ENCODE peak calls at places on chromosome 14, in four cellular contexts. One of them, this sample, is unnamed.

GRCh38 chr14:93956082-93956481 is 20.3 kb downstream of the ASB2 start:
- DNase-seq in mucosa of descending colon: no peak
- DNase-seq in WTC11: no peak
- DNase-seq in right lobe of liver: no peak
- DNase-seq in this sample: no peak

GRCh38 chr14:55715889-55716288 is 135.9 kb downstream of the KTN1 start:
- DNase-seq in right lobe of liver: no peak
- DNase-seq in mucosa of descending colon: no peak
- DNase-seq in WTC11: no peak
- DNase-seq in this sample: no peak

GRCh38 chr14:60183138-60183537 is 17.9 kb upstream of the DHRS7 start:
- DNase-seq in WTC11: no peak
- DNase-seq in mucosa of descending colon: no peak
- DNase-seq in right lobe of liver: no peak
- DNase-seq in this sample: no peak

GRCh38 chr14:99571303-99571986 is 32.6 kb downstream of the CCDC85C start:
- DNase-seq in mucosa of descending colon: no peak
- DNase-seq in right lobe of liver: peak; percentile 67
- DNase-seq in WTC11: no peak
- DNase-seq in this sample: peak; percentile 61

GRCh38 chr14:100762089-100762515 is 35.4 kb downstream of the DLK1 start:
- DNase-seq in mucosa of descending colon: no peak
- DNase-seq in WTC11: no peak
- DNase-seq in right lobe of liver: no peak
- DNase-seq in this sample: no peak

GRCh38 chr14:47191693-47192092 is 483.7 kb downstream of the MDGA2 start:
- DNase-seq in WTC11: no peak
- DNase-seq in mucosa of descending colon: no peak
- DNase-seq in right lobe of liver: no peak
- DNase-seq in this sample: no peak

GRCh38 chr14:53019391-53019790 is 68.5 kb upstream of the FERMT2 start:
- DNase-seq in mucosa of descending colon: no peak
- DNase-seq in right lobe of liver: no peak
- DNase-seq in WTC11: no peak
- DNase-seq in this sample: no peak

GRCh38 chr14:86938356-86938755 is 1054.6 kb downstream of the GALC start:
- DNase-seq in right lobe of liver: no peak
- DNase-seq in mucosa of descending colon: no peak
- DNase-seq in WTC11: no peak
- DNase-seq in this sample: no peak

GRCh38 chr14:101331141-101331525 is 230.2 kb upstream of the DIO3 start:
- DNase-seq in WTC11: no peak
- DNase-seq in mucosa of descending colon: no peak
- DNase-seq in right lobe of liver: no peak
- DNase-seq in this sample: no peak

GRCh38 chr14:67491741-67492504 is 3.4 kb upstream of the TMEM229B start:
- DNase-seq in right lobe of liver: no peak
- DNase-seq in mucosa of descending colon: no peak
- DNase-seq in WTC11: no peak
- DNase-seq in this sample: no peak

GRCh38 chr14:88793259-88793625 is 489 bp upstream of the EML5 start:
- DNase-seq in right lobe of liver: no peak
- DNase-seq in WTC11: no peak
- DNase-seq in mucosa of descending colon: no peak
- DNase-seq in this sample: no peak

GRCh38 chr14:71384007-71384605 is 476.8 kb downstream of the PCNX1 start:
- DNase-seq in WTC11: no peak
- DNase-seq in right lobe of liver: no peak
- DNase-seq in mucosa of descending colon: no peak
- DNase-seq in this sample: peak; percentile 53

GRCh38 chr14:104172349-104172748 is 34.0 kb downstream of the KIF26A start:
- DNase-seq in mucosa of descending colon: no peak
- DNase-seq in WTC11: no peak
- DNase-seq in right lobe of liver: no peak
- DNase-seq in this sample: no peak

GRCh38 chr14:74985028-74985310 is 17.8 kb upstream of the EIF2B2 start:
- DNase-seq in WTC11: no peak
- DNase-seq in right lobe of liver: no peak
- DNase-seq in mucosa of descending colon: no peak
- DNase-seq in this sample: no peak

GRCh38 chr14:100622234-100622633 is 35.0 kb upstream of the BEGAIN start:
- DNase-seq in mucosa of descending colon: peak; percentile 50
- DNase-seq in WTC11: peak; percentile 10
- DNase-seq in right lobe of liver: peak; percentile 17
- DNase-seq in this sample: no peak

GRCh38 chr14:99081156-99081765 is 190.7 kb downstream of the BCL11B start:
- DNase-seq in WTC11: no peak
- DNase-seq in mucosa of descending colon: no peak
- DNase-seq in right lobe of liver: no peak
- DNase-seq in this sample: no peak

GRCh38 chr14:54353266-54353665 is 43.5 kb upstream of the CDKN3 start:
- DNase-seq in WTC11: no peak
- DNase-seq in right lobe of liver: no peak
- DNase-seq in mucosa of descending colon: no peak
- DNase-seq in this sample: no peak
- TF ChIP-seq CTCF in WTC11: no peak
- TF ChIP-seq CTCF in right lobe of liver: no peak
- TF ChIP-seq CTCF in mucosa of descending colon: no peak
- TF ChIP-seq CTCF in this sample: no peak

GRCh38 chr14:59004012-59004411 is 184.5 kb upstream of the DAAM1 start:
- DNase-seq in WTC11: no peak
- DNase-seq in right lobe of liver: no peak
- DNase-seq in mucosa of descending colon: no peak
- DNase-seq in this sample: no peak
- TF ChIP-seq CTCF in WTC11: no peak
- TF ChIP-seq CTCF in right lobe of liver: no peak
- TF ChIP-seq CTCF in mucosa of descending colon: no peak
- TF ChIP-seq CTCF in this sample: no peak

DNA sequence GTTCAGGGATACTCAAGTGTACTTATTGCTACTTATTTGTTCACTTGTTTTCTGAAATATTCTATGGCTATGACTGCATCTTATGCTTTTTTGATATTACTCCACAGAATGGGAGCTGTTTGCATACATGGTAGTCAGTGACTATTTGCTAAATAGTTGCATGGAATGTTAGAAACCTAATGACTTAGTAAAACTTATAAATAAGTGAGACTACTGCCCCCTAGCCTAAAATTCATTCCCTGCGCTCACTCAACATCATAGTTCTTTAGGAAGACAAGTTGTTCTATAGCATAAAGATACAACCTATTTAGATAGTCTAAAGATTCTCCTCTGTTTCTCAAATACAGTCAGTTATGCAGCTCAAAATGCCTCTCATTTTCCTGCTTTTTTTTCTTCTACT is 305.5 kb downstream of the CEP128 start:
- DNase-seq in mucosa of descending colon: no peak
- DNase-seq in right lobe of liver: no peak
- DNase-seq in WTC11: no peak
- DNase-seq in this sample: no peak
- TF ChIP-seq CTCF in mucosa of descending colon: no peak
- TF ChIP-seq CTCF in right lobe of liver: no peak
- TF ChIP-seq CTCF in WTC11: no peak
- TF ChIP-seq CTCF in this sample: no peak

DNA sequence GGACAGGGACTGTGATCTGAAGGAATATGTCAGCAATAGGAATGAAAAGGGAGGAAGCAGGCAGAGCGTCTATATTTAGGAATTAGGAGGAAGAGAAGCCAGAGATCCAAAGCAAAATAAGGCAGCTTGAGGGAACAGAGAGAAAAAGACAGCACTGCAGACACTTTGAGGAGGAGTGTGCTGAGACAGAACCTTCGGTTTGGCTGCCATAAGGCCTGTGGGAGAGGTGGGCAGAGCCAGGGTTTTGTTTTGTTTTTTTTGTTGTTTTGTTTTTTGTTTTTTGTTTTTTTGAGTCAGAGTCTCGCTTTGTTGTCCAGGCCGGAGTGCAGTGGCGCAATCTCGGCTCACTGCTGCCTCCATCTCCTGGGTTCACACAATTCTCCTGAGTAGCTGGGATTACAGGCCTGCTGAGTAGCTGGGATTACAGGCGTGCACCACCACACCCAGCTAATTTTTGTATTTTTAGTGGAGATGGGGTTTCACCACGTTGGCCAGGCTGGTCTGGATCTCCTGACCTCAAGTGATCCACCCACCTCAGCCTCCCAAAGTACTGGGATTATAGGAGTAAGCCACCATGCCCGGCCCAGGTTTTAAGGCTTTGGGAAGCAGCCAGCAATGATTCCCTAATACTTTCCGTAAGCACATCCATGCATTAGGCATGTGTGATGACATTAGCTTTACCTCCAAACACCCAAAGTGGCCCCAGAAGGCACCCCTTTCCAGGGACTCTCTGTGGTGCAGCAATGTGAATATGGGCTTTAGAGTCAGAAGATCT is 153.2 kb downstream of the ZFP36L1 start:
- DNase-seq in WTC11: no peak
- DNase-seq in mucosa of descending colon: no peak
- DNase-seq in right lobe of liver: no peak
- DNase-seq in this sample: no peak
- TF ChIP-seq CTCF in WTC11: no peak
- TF ChIP-seq CTCF in mucosa of descending colon: no peak
- TF ChIP-seq CTCF in right lobe of liver: no peak
- TF ChIP-seq CTCF in this sample: no peak

GRCh38 chr14:84001023-84001422 is 1528.9 kb upstream of the FLRT2 start:
- DNase-seq in mucosa of descending colon: no peak
- DNase-seq in WTC11: no peak
- DNase-seq in right lobe of liver: no peak
- DNase-seq in this sample: no peak

GRCh38 chr14:84003316-84003715 is 1526.6 kb upstream of the FLRT2 start:
- DNase-seq in mucosa of descending colon: no peak
- DNase-seq in right lobe of liver: no peak
- DNase-seq in WTC11: no peak
- DNase-seq in this sample: no peak

GRCh38 chr14:84006643-84007137 is 1523.3 kb upstream of the FLRT2 start:
- DNase-seq in right lobe of liver: no peak
- DNase-seq in mucosa of descending colon: no peak
- DNase-seq in WTC11: no peak
- DNase-seq in this sample: no peak
- TF ChIP-seq CTCF in right lobe of liver: no peak
- TF ChIP-seq CTCF in mucosa of descending colon: no peak
- TF ChIP-seq CTCF in WTC11: no peak
- TF ChIP-seq CTCF in this sample: no peak

GRCh38 chr14:34766060-34766459 is 51.7 kb upstream of the CFL2 start:
- DNase-seq in WTC11: no peak
- DNase-seq in right lobe of liver: no peak
- DNase-seq in mucosa of descending colon: no peak
- DNase-seq in this sample: no peak
- TF ChIP-seq CTCF in WTC11: no peak
- TF ChIP-seq CTCF in right lobe of liver: no peak
- TF ChIP-seq CTCF in mucosa of descending colon: no peak
- TF ChIP-seq CTCF in this sample: no peak

GRCh38 chr14:90060312-90060964 is 1.4 kb upstream of the KCNK13 start:
- DNase-seq in WTC11: peak; percentile 81
- DNase-seq in mucosa of descending colon: peak; percentile 54
- DNase-seq in right lobe of liver: peak; percentile 64
- DNase-seq in this sample: peak; percentile 42
- TF ChIP-seq CTCF in WTC11: peak; percentile 47
- TF ChIP-seq CTCF in mucosa of descending colon: no peak
- TF ChIP-seq CTCF in right lobe of liver: peak; percentile 53
- TF ChIP-seq CTCF in this sample: no peak

DNA sequence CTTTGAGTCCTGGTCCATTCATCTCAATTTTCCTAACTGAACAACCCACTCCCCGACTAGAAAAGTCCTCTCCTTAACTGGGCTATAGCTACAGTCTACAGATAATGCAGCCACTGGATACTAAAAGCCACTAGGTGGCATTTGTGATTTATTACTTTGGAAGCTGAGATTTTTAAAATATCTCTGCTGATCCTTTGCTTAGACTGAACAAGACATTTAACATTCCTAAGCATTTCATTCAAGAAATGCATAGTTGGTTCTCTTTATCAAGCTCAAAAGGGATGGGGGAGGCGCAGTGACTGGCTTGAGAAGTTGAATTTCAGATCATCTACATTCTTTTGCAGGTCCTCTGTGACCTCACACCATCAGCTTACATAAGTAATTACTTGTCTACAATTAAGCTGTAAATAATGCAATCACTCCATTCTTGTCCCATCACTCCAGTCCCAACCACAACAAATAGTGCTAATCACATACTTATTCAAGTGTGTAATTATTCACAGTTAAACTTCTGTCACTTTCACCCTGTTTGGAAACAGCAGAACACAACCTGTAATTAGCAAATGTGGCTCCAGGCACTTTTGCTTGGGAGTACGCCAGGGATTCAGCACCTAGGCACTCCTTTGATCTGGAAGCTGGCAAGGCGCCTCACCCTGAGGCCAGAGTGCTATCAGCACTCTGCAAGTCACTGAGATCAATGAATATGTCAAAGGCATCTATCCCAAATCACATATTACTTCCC is 203.5 kb downstream of the NOVA1 start:
- DNase-seq in right lobe of liver: peak; percentile 58
- DNase-seq in WTC11: no peak
- DNase-seq in mucosa of descending colon: no peak
- DNase-seq in this sample: peak; percentile 34
- TF ChIP-seq CTCF in right lobe of liver: peak; percentile 37
- TF ChIP-seq CTCF in WTC11: no peak
- TF ChIP-seq CTCF in mucosa of descending colon: no peak
- TF ChIP-seq CTCF in this sample: no peak

This sample was measured in stomach.